ENCODE peak calls at places on chromosomes 16 and 17, in six cellular contexts. C is breast epithelium; T is neural progenitor cell; U is HCT116; P is CD8-positive, alpha-beta T cell; A is mesenchymal stem cell. L is an unnamed sample.

GRCh38 chr16:56697456-56698155 is 15.3 kb downstream of the MT1X start:
- DNase-seq in C (no peak), T (no peak), U (no peak), P (no peak), A (no peak), L (no peak)

GRCh38 chr17:13346996-13347762 is 254.6 kb downstream of the HS3ST3A1 start:
- DNase-seq in C (no peak), T (no peak), U (peak; percentile 87), P (no peak), A (peak; percentile 93), L (no peak)

GRCh38 chr17:17682737-17683675 is 1.7 kb downstream of the RAI1 start:
- DNase-seq in C (no peak), T (peak; percentile 82), U (no peak), P (peak; percentile 40), A (peak; percentile 95), L (peak; percentile 45)

GRCh38 chr17:42950044-42950783 is 14.0 kb downstream of the AARSD1 start:
- DNase-seq in C (no peak), T (no peak), U (no peak), P (no peak), A (peak; percentile 85), L (no peak)

GRCh38 chr17:55606431-55606830 is 95.2 kb upstream of the SMIM36 start:
- DNase-seq in C (no peak), T (no peak), U (no peak), P (no peak), A (peak; percentile 93), L (no peak)

GRCh38 chr16:80947708-80948615 is 58.7 kb downstream of the CMC2 start:
- DNase-seq in C (no peak), T (peak; percentile 52), U (no peak), P (no peak), A (no peak), L (no peak)

GRCh38 chr16:77961811-77962210 is 60.5 kb upstream of the CLEC3A start:
- DNase-seq in C (no peak), T (no peak), U (no peak), P (no peak), A (peak; percentile 24), L (no peak)

GRCh38 chr16:75219838-75220237 is 1.1 kb downstream of the CTRB1 start:
- DNase-seq in C (no peak), T (no peak), U (no peak), P (no peak), A (no peak), L (no peak)

GRCh38 chr16:16991711-16992110 is 479.0 kb downstream of the XYLT1 start:
- DNase-seq in C (no peak), T (no peak), U (no peak), P (no peak), A (no peak), L (no peak)

GRCh38 chr17:57226793-57227192 is 29.5 kb upstream of the MSI2 start:
- DNase-seq in C (no peak), T (no peak), U (no peak), P (no peak), A (no peak), L (no peak)

GRCh38 chr17:81066771-81067315 is 31.9 kb downstream of the BAIAP2 start:
- DNase-seq in C (no peak), T (no peak), U (no peak), P (no peak), A (no peak), L (no peak)

GRCh38 chr17:67696347-67696746 is 21.4 kb upstream of the NOL11 start:
- DNase-seq in C (no peak), T (no peak), U (no peak), P (no peak), A (no peak), L (no peak)

GRCh38 chr17:67700720-67701119 is 17.0 kb upstream of the NOL11 start:
- DNase-seq in C (no peak), T (no peak), U (no peak), P (no peak), A (no peak), L (no peak)

GRCh38 chr17:67700037-67700436 is 17.7 kb upstream of the NOL11 start:
- DNase-seq in C (no peak), T (peak; percentile 69), U (no peak), P (no peak), A (no peak), L (no peak)

GRCh38 chr17:67693811-67694210 is 23.9 kb upstream of the NOL11 start:
- DNase-seq in C (no peak), T (no peak), U (no peak), P (no peak), A (no peak), L (no peak)

DNA sequence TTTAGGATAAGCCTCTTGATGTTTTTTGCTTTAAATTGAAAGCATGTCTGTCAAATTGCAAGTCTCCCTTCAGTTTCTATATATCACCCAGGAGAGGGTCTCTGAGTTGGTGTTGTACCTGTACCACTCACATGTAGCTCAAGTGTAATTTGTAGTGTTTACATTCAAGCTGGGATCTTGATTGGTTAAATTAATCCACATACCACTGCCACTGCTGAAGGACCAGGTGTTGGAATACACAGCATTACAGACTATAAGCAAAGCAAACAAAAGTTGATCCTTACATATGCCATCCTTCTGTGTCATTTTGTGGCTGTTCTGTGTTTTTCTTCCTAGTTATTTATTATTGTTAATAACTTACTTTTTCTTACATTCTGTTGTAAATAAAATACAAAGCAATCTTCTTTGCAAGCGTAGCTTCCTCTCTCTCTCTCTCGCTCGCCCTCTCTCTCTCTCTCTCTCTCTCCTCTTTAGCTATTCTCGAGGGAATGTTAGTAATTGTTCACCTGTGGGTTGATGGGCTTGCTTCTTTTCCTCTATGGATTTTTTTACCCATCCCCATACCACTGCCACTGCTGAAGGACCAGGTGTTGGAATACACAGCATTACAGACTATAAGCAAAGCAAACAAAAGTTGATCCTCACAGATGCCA is 20.8 kb upstream of the NOL11 start:
- DNase-seq in C (no peak), T (no peak), U (no peak), P (no peak), A (no peak), L (no peak)
- H3K9me3 ChIP-seq in C (no peaks in the 10 kb centered on the region), T (no peaks in the 10 kb centered on the region), U (no peaks in the 10 kb centered on the region), P (no peaks in the 10 kb centered on the region), A (no peaks in the 10 kb centered on the region), L (no peaks in the 10 kb centered on the region)

GRCh38 chr17:52297230-52298010 is 138.9 kb upstream of the CA10 start:
- DNase-seq in C (no peak), T (peak; percentile 5), U (no peak), P (no peak), A (no peak), L (no peak)
- H3K9me3 ChIP-seq in C (no peaks in the 10 kb centered on the region), T (no peaks in the 10 kb centered on the region), U (peaks cover 40% of the 10 kb centered on the region), P (no peaks in the 10 kb centered on the region), A (no peaks in the 10 kb centered on the region), L (no peaks in the 10 kb centered on the region)

GRCh38 chr16:35201151-35201550 is 1741.7 kb downstream of the TP53TG3F start:
- DNase-seq in C (no peak), T (no peak), U (no peak), P (no peak), A (no peak), L (no peak)
- H3K9me3 ChIP-seq in C (no peaks in the 10 kb centered on the region), T (peaks cover 19% of the 10 kb centered on the region), U (peaks cover 5% of the 10 kb centered on the region), P (no peaks in the 10 kb centered on the region), A (no peaks in the 10 kb centered on the region), L (peaks cover 3% of the 10 kb centered on the region)

DNA sequence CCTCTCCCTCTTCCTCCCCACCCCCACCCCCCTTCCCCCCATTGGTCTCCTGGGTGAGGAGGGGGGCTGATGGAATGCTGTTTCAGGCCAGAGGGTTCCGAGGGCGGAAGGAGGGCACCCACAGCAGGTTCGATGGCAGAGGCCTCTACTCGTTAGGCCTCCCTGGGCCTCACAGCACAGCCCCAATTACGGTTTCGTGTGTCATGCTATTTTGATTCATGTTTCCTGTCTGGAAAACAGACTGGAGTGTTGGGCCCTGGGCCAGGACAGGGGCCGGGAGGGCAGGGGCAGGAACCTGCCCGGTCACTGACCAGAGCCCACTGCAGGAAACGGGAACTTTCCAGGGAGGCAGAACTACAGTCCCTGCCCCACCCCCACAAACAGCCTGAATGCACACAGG is 138.2 kb downstream of the C16orf95 start:
- DNase-seq in C (no peak), T (no peak), U (no peak), P (no peak), A (peak; percentile 65), L (no peak)
- H3K9me3 ChIP-seq in C (no peaks in the 10 kb centered on the region), T (no peaks in the 10 kb centered on the region), U (no peaks in the 10 kb centered on the region), P (no peaks in the 10 kb centered on the region), A (no peaks in the 10 kb centered on the region), L (no peaks in the 10 kb centered on the region)

DNA sequence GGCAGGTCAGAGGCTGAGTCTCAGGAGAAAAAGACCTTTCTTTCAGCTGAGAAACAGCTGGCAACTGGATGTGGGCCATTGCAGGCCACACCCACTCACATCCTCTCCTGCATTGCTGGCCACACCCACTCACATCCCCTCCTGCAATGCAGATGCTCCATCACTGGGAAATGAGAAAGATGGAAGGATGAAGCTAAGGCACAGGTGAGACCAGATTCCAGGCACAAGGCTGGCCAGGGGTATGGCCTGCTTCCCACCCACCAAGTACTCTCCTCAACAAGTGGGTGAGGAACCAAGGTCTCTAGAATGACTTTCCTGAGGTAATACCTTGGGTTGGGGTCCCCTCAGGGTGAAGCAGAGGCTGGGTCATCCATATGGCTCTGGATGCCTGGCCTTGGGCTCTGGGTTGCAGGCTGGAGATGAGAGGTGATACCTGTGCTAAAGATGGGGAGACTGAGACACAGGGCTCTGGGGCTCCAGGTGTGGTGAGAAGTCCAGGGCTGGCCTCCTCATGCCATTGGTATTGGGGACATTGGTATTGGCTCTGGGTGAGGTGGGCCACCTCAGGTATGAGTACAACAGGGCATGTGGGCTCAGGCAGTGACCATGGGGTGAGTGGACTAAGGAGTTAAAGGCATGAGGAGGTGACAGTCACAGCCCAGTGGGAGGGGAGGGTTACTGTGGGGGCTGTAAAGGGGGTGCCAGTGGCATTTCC is 1726.8 kb downstream of the TP53TG3F start:
- DNase-seq in C (no peak), T (no peak), U (no peak), P (no peak), A (no peak), L (no peak)
- H3K9me3 ChIP-seq in C (peaks cover 7% of the 10 kb centered on the region), T (peaks cover 17% of the 10 kb centered on the region), U (no peaks in the 10 kb centered on the region), P (no peaks in the 10 kb centered on the region), A (no peaks in the 10 kb centered on the region), L (no peaks in the 10 kb centered on the region)

L was measured in T-helper 17 cell.